ENCODE peak calls at places on chromosomes 5 and 9, in eight cellular contexts. E is endothelial cell of umbilical vein, X is A549, T is gastrocnemius medialis, F is fibroblast of lung, Q is stomach, V is heart left ventricle, N is mammary epithelial cell. Y is an unnamed sample.

GRCh38 chr9:88998911-88999310 is 7.6 kb downstream of the S1PR3 start:
- DNase-seq in E (peak; percentile 15), N (no peak), Q (peak; percentile 58), V (peak; percentile 93), X (peak; percentile 65), F (peak; percentile 66), T (peak; percentile 30), Y (no peak)

GRCh38 chr5:62689599-62690368 is 111.2 kb downstream of the LRRC70 start:
- DNase-seq in N (no peak), V (no peak), T (no peak), Q (no peak), F (no peak), E (no peak), X (no peak), Y (no peak)

GRCh38 chr9:136372561-136373299 is 739 bp downstream of the CARD9 start:
- DNase-seq in T (peak; percentile 42), F (peak; percentile 75), N (peak; percentile 26), X (peak; percentile 51), V (peak; percentile 72), Q (peak; percentile 69), E (peak; percentile 12), Y (peak; percentile 31)

GRCh38 chr5:41371741-41372140 is 138.7 kb downstream of the PLCXD3 start:
- DNase-seq in N (peak; percentile 71), V (no peak), T (no peak), Q (no peak), F (peak; percentile 83), E (no peak), X (peak; percentile 33), Y (peak; percentile 12)

GRCh38 chr9:120299785-120300184 is 280.2 kb downstream of the CDK5RAP2 start:
- DNase-seq in E (no peak), N (no peak), F (no peak), T (no peak), Q (no peak), X (peak; percentile 29), V (no peak), Y (no peak)

GRCh38 chr9:127876026-127876763 is 1.3 kb downstream of the AK1 start:
- DNase-seq in V (no peak), Q (no peak), T (peak; percentile 69), F (no peak), N (no peak), X (no peak), E (no peak), Y (no peak)

GRCh38 chr9:111965566-111966019 is 69.0 kb downstream of the UGCG start:
- DNase-seq in Q (no peak), T (no peak), F (peak; percentile 99), E (no peak), N (peak; percentile 99), V (no peak), X (peak; percentile 97), Y (peak; percentile 92)

GRCh38 chr5:501040-501832 is 23.0 kb downstream of the SLC9A3 start:
- DNase-seq in X (no peak), T (no peak), V (no peak), Q (no peak), F (no peak), E (no peak), N (no peak), Y (no peak)

GRCh38 chr9:14302405-14302804 is 11.5 kb downstream of the NFIB start:
- DNase-seq in T (no peak), F (peak; percentile 59), X (no peak), V (no peak), N (no peak), Q (no peak), E (no peak), Y (no peak)

DNA sequence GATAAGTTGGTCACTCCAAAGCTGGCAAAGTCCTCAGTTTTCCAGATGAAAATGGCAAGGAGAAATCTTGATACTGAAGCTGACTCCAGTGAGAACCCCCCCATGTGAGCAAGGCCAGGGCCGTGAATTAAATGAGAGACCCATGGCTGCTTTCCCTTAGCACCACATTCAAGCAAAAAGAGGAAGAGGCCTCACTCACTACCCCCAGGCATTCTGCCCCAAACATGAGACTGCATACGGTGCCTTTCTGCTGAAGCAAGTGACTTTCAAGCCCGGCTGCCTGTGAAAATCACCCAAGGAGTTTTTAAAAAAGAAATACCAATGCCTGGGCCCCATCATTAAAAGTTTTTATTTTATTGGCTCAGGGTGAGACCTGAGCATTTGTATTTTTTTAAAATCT is 66.9 kb downstream of the TMEM252 start:
- DNase-seq in N (no peak), F (no peak), V (no peak), T (no peak), E (no peak), X (no peak), Q (no peak), Y (no peak)
- H3K27ac ChIP-seq in N (no peak overlapping the region), F (no peak overlapping the region), V (no peak overlapping the region), T (no peak overlapping the region), E (no peak overlapping the region), X (no peak overlapping the region), Q (no peak overlapping the region), Y (no peak overlapping the region)

GRCh38 chr5:116731432-116731831 is 156.8 kb upstream of the SEMA6A start:
- DNase-seq in V (no peak), F (no peak), N (no peak), Q (no peak), E (no peak), X (no peak), T (no peak), Y (no peak)

GRCh38 chr5:116732591-116732990 is 158.0 kb upstream of the SEMA6A start:
- DNase-seq in V (no peak), X (no peak), N (no peak), F (no peak), T (no peak), Q (no peak), E (no peak), Y (no peak)

GRCh38 chr5:116733995-116734716 is 159.5 kb upstream of the SEMA6A start:
- DNase-seq in X (no peak), T (no peak), N (no peak), Q (no peak), E (no peak), V (peak; percentile 31), F (no peak), Y (no peak)

GRCh38 chr5:116736671-116737070 is 162.0 kb upstream of the SEMA6A start:
- DNase-seq in N (no peak), Q (no peak), X (no peak), T (no peak), E (no peak), V (no peak), F (no peak), Y (no peak)

GRCh38 chr5:116734717-116735072 is 160.1 kb upstream of the SEMA6A start:
- DNase-seq in E (no peak), Q (no peak), F (peak; percentile 43), V (no peak), X (no peak), T (no peak), N (no peak), Y (no peak)
- H3K27ac ChIP-seq in E (no peak overlapping the region), Q (no peak overlapping the region), F (no peak overlapping the region), V (no peak overlapping the region), X (no peak overlapping the region), T (no peak overlapping the region), N (no peak overlapping the region), Y (no peak overlapping the region)

DNA sequence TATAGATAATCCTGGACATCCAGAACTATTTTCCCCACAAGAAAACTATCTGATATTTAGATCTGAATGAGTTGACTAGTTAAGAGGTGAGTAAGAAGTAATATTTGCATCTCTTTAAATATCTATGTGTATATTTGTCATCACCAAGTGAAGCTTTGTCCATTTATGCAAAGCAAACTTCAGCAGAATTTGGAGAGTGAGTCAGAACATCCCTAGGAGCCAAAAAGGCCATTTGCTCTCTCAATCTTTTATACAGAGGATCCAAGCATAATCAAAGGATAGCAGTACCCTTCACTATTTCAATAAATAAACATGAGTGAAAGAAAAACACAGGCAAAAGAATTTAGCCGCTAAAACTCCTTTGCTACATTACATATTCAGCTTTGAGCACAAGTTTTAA is 454.4 kb downstream of the NR2F1-AS1 start:
- DNase-seq in V (no peak), E (no peak), F (peak; percentile 77), N (no peak), X (no peak), T (no peak), Q (no peak), Y (no peak)
- H3K27ac ChIP-seq in V (no peak overlapping the region), E (no peak overlapping the region), F (no peak overlapping the region), N (no peak overlapping the region), X (no peak overlapping the region), T (no peak overlapping the region), Q (no peak overlapping the region), Y (no peak overlapping the region)

DNA sequence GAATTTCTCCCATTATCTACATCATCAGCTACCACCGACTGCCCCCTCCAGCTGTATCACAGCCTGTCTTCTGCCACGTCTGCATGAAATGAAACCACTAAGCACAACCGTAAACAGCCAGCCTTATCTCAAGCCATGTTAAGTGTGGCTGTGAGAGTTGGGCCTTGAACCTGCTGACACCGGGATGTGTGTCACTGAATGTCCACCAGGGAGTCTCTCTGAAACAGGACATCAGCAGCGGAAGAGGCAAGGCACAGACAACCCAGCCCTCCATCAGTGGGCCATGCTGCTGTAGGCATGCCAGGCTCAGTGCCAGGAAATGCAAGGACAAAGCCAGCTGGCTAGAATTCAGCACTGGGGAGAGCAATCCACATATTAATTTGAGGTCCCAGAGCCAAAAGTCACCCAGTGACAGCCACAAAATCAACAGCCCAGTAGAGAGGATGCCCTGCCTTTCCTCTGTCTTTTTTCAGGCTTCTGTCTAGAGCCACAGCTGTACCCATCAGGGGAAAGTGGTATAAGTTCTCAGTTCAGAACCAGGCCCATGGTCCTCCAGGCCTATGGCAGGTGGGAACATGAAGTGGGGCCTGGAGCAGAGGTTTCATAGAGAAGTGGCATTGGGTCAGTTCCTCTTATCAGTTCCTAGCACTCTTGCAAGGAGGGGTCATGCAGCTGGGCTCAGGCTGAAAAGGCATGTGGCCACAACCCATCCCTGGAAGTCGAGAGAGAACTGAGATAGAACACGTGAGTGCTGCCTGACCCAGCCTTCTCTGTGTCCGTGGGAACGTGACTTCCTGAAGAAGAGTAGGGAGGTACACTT is 199.5 kb downstream of the ESM1 start:
- DNase-seq in V (peak; percentile 38), Q (no peak), F (no peak), N (no peak), E (peak; percentile 77), X (no peak), T (peak; percentile 44), Y (no peak)
- H3K27ac ChIP-seq in V (peak overlapping the region; percentile 6), Q (no peak overlapping the region), F (no peak overlapping the region), N (no peak overlapping the region), E (no peak overlapping the region), X (no peak overlapping the region), T (no peak overlapping the region), Y (no peak overlapping the region)

DNA sequence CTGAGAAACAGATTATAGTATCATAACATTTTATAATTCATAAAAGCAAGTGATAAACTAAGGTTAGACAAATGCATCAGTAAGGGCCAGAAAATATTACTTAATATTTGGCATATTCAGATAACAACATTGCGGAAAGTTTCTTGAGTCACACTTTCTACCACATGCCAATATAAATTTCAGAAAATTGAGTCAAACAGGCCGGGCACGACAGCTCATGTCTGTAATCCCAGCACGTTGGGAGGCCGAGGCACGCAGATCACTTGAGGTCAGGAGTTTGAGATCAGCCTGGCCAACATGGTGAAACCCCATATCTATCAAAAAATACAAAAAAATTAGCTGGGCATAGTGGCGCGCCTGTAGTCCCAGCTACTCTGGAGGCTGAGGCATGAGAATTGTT is 47.1 kb downstream of the SLC38A9 start:
- DNase-seq in X (no peak), Q (no peak), E (no peak), F (no peak), V (no peak), N (no peak), T (peak; percentile 29), Y (no peak)
- H3K27ac ChIP-seq in X (no peak overlapping the region), Q (no peak overlapping the region), E (no peak overlapping the region), F (no peak overlapping the region), V (no peak overlapping the region), N (peak overlapping the region; percentile 54), T (no peak overlapping the region), Y (peak overlapping the region; percentile 48)

Y was measured in RWPE1.